ENCODE peak calls at places on chromosomes 6 and 20, in four cellular contexts. Z is stomach, O is brain microvascular endothelial cell, U is HT-29. M is an unnamed sample.

GRCh38 chr6:89792881-89793280 is 26.7 kb downstream of the MDN1 start:
- DNase-seq in O (peak), U (peak), Z (no peak), M (peak)

GRCh38 chr6:34246563-34247391 is 2.0 kb downstream of the SMIM29 start:
- DNase-seq in Z (no peak), U (peak), O (peak), M (peak)

GRCh38 chr6:111276335-111276734 is 189.0 kb downstream of the SLC16A10 start:
- DNase-seq in Z (no peak), O (no peak), U (no peak), M (no peak)

GRCh38 chr20:38730989-38731737 is 6.9 kb downstream of the SLC32A1 start:
- DNase-seq in Z (peak), U (peak), O (peak), M (peak)

GRCh38 chr6:11854418-11855165 is 76.0 kb upstream of the ADTRP start:
- DNase-seq in U (no peak), O (peak), Z (no peak), M (no peak)

GRCh38 chr20:58634121-58634817 is 16.8 kb upstream of the STX16 start:
- DNase-seq in Z (no peak), O (no peak), U (no peak), M (no peak)

GRCh38 chr6:46324706-46325105 is 153.9 kb upstream of the ENPP5 start:
- DNase-seq in Z (no peak), O (no peak), U (no peak), M (no peak)

GRCh38 chr20:47073766-47074475 is 179.3 kb downstream of the EYA2 start:
- DNase-seq in O (no peak), U (no peak), Z (no peak), M (no peak)

GRCh38 chr6:7269816-7270215 is 43.2 kb downstream of the SSR1 start:
- DNase-seq in U (no peak), O (no peak), Z (no peak), M (no peak)

GRCh38 chr20:44470327-44470726 is 5.3 kb upstream of the TTPAL start:
- DNase-seq in U (no peak), Z (no peak), O (no peak), M (no peak)

GRCh38 chr6:159736908-159737307 is 9.6 kb downstream of the WTAP start:
- DNase-seq in Z (no peak), U (no peak), O (no peak), M (no peak)

GRCh38 chr20:6866741-6867140 is 99.3 kb downstream of the BMP2 start:
- DNase-seq in U (no peak), O (no peak), Z (no peak), M (no peak)

GRCh38 chr6:98471444-98471843 is 362.9 kb upstream of the POU3F2 start:
- DNase-seq in Z (no peak), U (no peak), O (no peak), M (no peak)

GRCh38 chr6:113352029-113352801 is 504.9 kb upstream of the MARCKS start:
- DNase-seq in Z (peak), U (peak), O (peak), M (no peak)

GRCh38 chr6:121544691-121545090 is 109.2 kb downstream of the GJA1 start:
- DNase-seq in O (no peak), U (no peak), Z (no peak), M (no peak)

GRCh38 chr6:107124934-107125348 is 9.6 kb upstream of the BEND3 start:
- DNase-seq in O (no peak), U (no peak), Z (no peak), M (no peak)

GRCh38 chr20:44733341-44734069 is 12.2 kb upstream of the KCNK15 start:
- DNase-seq in O (peak), U (peak), Z (peak), M (peak)

GRCh38 chr6:138477913-138478539 is 21.3 kb downstream of the NHSL1 start:
- DNase-seq in Z (no peak), U (peak), O (no peak), M (no peak)

GRCh38 chr6:81608776-81609175 is 143.7 kb downstream of the TENT5A start:
- DNase-seq in O (no peak), Z (no peak), U (no peak), M (no peak)

GRCh38 chr6:4180653-4181255 is 45.4 kb upstream of the ECI2 start:
- DNase-seq in O (no peak), Z (no peak), U (peak), M (no peak)

GRCh38 chr6:115091461-115091860 is 748.6 kb upstream of the HS3ST5 start:
- DNase-seq in O (no peak), Z (no peak), U (no peak), M (no peak)

GRCh38 chr6:17315262-17315661 is 34.1 kb downstream of the RBM24 start:
- DNase-seq in Z (no peak), U (no peak), O (no peak), M (no peak)

M was measured in frontal cortex.